ENCODE peak calls at places on chromosomes 3 and 15, in ten cellular contexts. K is H7, J is germinal center, E is ascending aorta, T is fibroblast of lung, O is left lobe of liver, G is Daoy, X is AG08395, P is A549, Z is GM10248. F is an unnamed sample.

GRCh38 chr3:125144653-125145314 is 67.8 kb downstream of the SLC12A8 start:
- DNase-seq in K (no peak), J (no peak), E (no peak), T (no peak), O (no peak), G (no peak), X (no peak), P (no peak), Z (no peak), F (no peak)

GRCh38 chr15:44710236-44711088 is 661 bp downstream of the PATL2 start:
- DNase-seq in K (peak), J (peak), E (peak), T (peak), O (no peak), G (no peak), X (no peak), P (peak), Z (peak), F (no peak)

GRCh38 chr3:4866841-4867240 is 112.4 kb upstream of the BHLHE40 start:
- DNase-seq in K (no peak), J (no peak), E (no peak), T (peak), O (no peak), G (no peak), X (peak), P (peak), Z (no peak), F (peak)

GRCh38 chr3:155995525-155996370 is 124.6 kb upstream of the KCNAB1 start:
- DNase-seq in K (peak), J (no peak), E (no peak), T (peak), O (no peak), G (peak), X (peak), P (peak), Z (peak), F (peak)

GRCh38 chr3:126557761-126558160 is 971 bp downstream of the C3orf22 start:
- DNase-seq in K (peak), J (no peak), E (no peak), T (no peak), O (no peak), G (no peak), X (peak), P (no peak), Z (no peak), F (no peak)

GRCh38 chr15:62997441-62997840 is 45.1 kb upstream of the TPM1 start:
- DNase-seq in K (no peak), J (no peak), E (no peak), T (no peak), O (no peak), G (no peak), X (no peak), P (no peak), Z (no peak), F (no peak)

GRCh38 chr15:67998599-67999122 is 55.5 kb upstream of the PIAS1 start:
- DNase-seq in K (no peak), J (no peak), E (no peak), T (peak), O (no peak), G (peak), X (no peak), P (peak), Z (no peak), F (peak)

GRCh38 chr3:120093119-120093922 is 926 bp downstream of the GSK3B start:
- DNase-seq in K (no peak), J (no peak), E (no peak), T (peak), O (no peak), G (peak), X (no peak), P (peak), Z (no peak), F (no peak)

GRCh38 chr3:96331341-96331740 is 483.1 kb upstream of the EPHA6 start:
- DNase-seq in K (no peak), J (no peak), E (no peak), T (no peak), O (no peak), G (no peak), X (no peak), P (peak), Z (no peak), F (peak)

GRCh38 chr15:69253156-69253555 is 45.6 kb upstream of the PAQR5 start:
- DNase-seq in K (no peak), J (no peak), E (no peak), T (peak), O (no peak), G (peak), X (peak), P (peak), Z (no peak), F (peak)

GRCh38 chr15:60212536-60212935 is 185.2 kb downstream of the ANXA2 start:
- DNase-seq in K (no peak), J (no peak), E (no peak), T (peak), O (no peak), G (peak), X (peak), P (peak), Z (no peak), F (no peak)

GRCh38 chr15:52680041-52680391 is 828 bp upstream of the ATOSA start:
- DNase-seq in K (no peak), J (peak), E (no peak), T (peak), O (no peak), G (no peak), X (peak), P (peak), Z (no peak), F (no peak)

GRCh38 chr3:157078131-157078835 is 81.7 kb downstream of the CCNL1 start:
- DNase-seq in K (no peak), J (no peak), E (no peak), T (peak), O (no peak), G (no peak), X (no peak), P (no peak), Z (no peak), F (no peak)

GRCh38 chr3:87468235-87468634 is 191.9 kb upstream of the POU1F1 start:
- DNase-seq in K (no peak), J (no peak), E (no peak), T (no peak), O (no peak), G (no peak), X (no peak), P (no peak), Z (no peak), F (no peak)

GRCh38 chr3:72336821-72337479 is 511.3 kb downstream of the SHQ1 start:
- DNase-seq in K (peak), J (no peak), E (peak), T (peak), O (peak), G (peak), X (peak), P (no peak), Z (no peak), F (no peak)

GRCh38 chr3:191303596-191303995 is 25.6 kb upstream of the CCDC50 start:
- DNase-seq in K (no peak), J (no peak), E (no peak), T (peak), O (no peak), G (no peak), X (no peak), P (no peak), Z (no peak), F (no peak)

GRCh38 chr15:74816624-74817369 is 4.2 kb downstream of the LMAN1L start:
- DNase-seq in K (peak), J (no peak), E (no peak), T (no peak), O (no peak), G (no peak), X (peak), P (no peak), Z (no peak), F (no peak)

GRCh38 chr3:33067484-33067883 is 29.5 kb downstream of the GLB1 start:
- DNase-seq in K (no peak), J (no peak), E (no peak), T (peak), O (no peak), G (peak), X (no peak), P (no peak), Z (no peak), F (no peak)

GRCh38 chr15:85615930-85616329 is 178.8 kb downstream of the KLHL25 start:
- DNase-seq in K (peak), J (peak), E (no peak), T (peak), O (no peak), G (no peak), X (peak), P (peak), Z (peak), F (no peak)

GRCh38 chr15:57218826-57219576 is 157.3 kb upstream of the CGNL1 start:
- DNase-seq in K (peak), J (no peak), E (no peak), T (peak), O (no peak), G (peak), X (peak), P (peak), Z (no peak), F (no peak)

GRCh38 chr3:107661447-107662108 is 138.8 kb downstream of the BBX start:
- DNase-seq in K (no peak), J (no peak), E (no peak), T (peak), O (no peak), G (peak), X (no peak), P (no peak), Z (no peak), F (no peak)

GRCh38 chr3:111848778-111849177 is 10.3 kb upstream of the PHLDB2 start:
- DNase-seq in K (no peak), J (no peak), E (no peak), T (no peak), O (no peak), G (no peak), X (no peak), P (no peak), Z (no peak), F (no peak)

GRCh38 chr15:55319537-55320325 is 709 bp downstream of the PIGB start:
- DNase-seq in K (no peak), J (no peak), E (peak), T (peak), O (no peak), G (no peak), X (peak), P (peak), Z (peak), F (no peak)

GRCh38 chr15:67025719-67026118 is 39.7 kb upstream of the SMAD3 start:
- DNase-seq in K (no peak), J (no peak), E (peak), T (peak), O (peak), G (peak), X (peak), P (peak), Z (no peak), F (peak)

GRCh38 chr3:195260286-195260905 is 10.6 kb downstream of the XXYLT1 start:
- DNase-seq in K (peak), J (no peak), E (no peak), T (no peak), O (no peak), G (peak), X (peak), P (no peak), Z (no peak), F (no peak)

GRCh38 chr3:17238029-17238428 is 353.3 kb downstream of the PLCL2 start:
- DNase-seq in K (no peak), J (no peak), E (no peak), T (no peak), O (no peak), G (no peak), X (no peak), P (no peak), Z (no peak), F (peak)

GRCh38 chr3:140447136-140447535 is 230.7 kb upstream of the TRIM42 start:
- DNase-seq in K (no peak), J (no peak), E (no peak), T (peak), O (no peak), G (peak), X (no peak), P (no peak), Z (no peak), F (no peak)

GRCh38 chr3:194139085-194139976 is 3.4 kb downstream of the HES1 start:
- DNase-seq in K (peak), J (peak), E (no peak), T (peak), O (no peak), G (peak), X (peak), P (peak), Z (no peak), F (no peak)

GRCh38 chr15:24878153-24878552 is 76.6 kb upstream of the SNRPN start:
- DNase-seq in K (no peak), J (no peak), E (no peak), T (peak), O (peak), G (peak), X (peak), P (no peak), Z (no peak), F (no peak)

GRCh38 chr15:54812383-54812782 is 384.4 kb downstream of the RSL24D1 start:
- DNase-seq in K (no peak), J (no peak), E (no peak), T (no peak), O (no peak), G (no peak), X (no peak), P (peak), Z (no peak), F (no peak)

GRCh38 chr15:67783303-67783702 is 42.0 kb upstream of the SKOR1 start:
- DNase-seq in K (no peak), J (peak), E (no peak), T (no peak), O (no peak), G (no peak), X (no peak), P (no peak), Z (peak), F (no peak)

GRCh38 chr3:139559541-139559940 is 20.0 kb upstream of the RBP1 start:
- DNase-seq in K (no peak), J (no peak), E (no peak), T (peak), O (no peak), G (peak), X (peak), P (no peak), Z (no peak), F (no peak)

GRCh38 chr15:45650889-45651525 is 16.2 kb downstream of the SQOR start:
- DNase-seq in K (no peak), J (no peak), E (no peak), T (no peak), O (no peak), G (no peak), X (no peak), P (no peak), Z (no peak), F (no peak)

GRCh38 chr15:38072507-38073277 is 138.3 kb downstream of the TMCO5A start:
- DNase-seq in K (peak), J (peak), E (peak), T (peak), O (peak), G (peak), X (peak), P (peak), Z (peak), F (peak)